ENCODE peak calls at places on chromosomes 1 and 21, in six cellular contexts. J is HepG2, B is A549, M is upper lobe of left lung, K is K562, W is GM12878. Z is an unnamed sample.
A peak's percentile ranks its signal among the peaks of the same experiment; 100 is the strongest.

GRCh38 chr21:33976082-33976979 is 60.7 kb upstream of the ATP5PO start:
- ATAC-seq in J (peak; percentile 75), B (peak; percentile 72), M (no peak), K (peak; percentile 81), W (peak; percentile 71), Z (peak; percentile 71)

GRCh38 chr1:211036701-211037494 is 97.0 kb downstream of the KCNH1 start:
- ATAC-seq in J (peak; percentile 41), B (peak; percentile 100), M (peak; percentile 43), K (peak; percentile 88), W (no peak), Z (no peak)

GRCh38 chr1:818611-819291 is 105.0 kb upstream of the SAMD11 start:
- ATAC-seq in J (no peak), B (no peak), M (no peak), K (peak; percentile 13), W (no peak), Z (peak; percentile 52)

GRCh38 chr1:211377539-211378461 is 51.2 kb downstream of the TRAF5 start:
- ATAC-seq in J (no peak), B (no peak), M (no peak), K (no peak), W (no peak), Z (no peak)

GRCh38 chr21:34632498-34632897 is 17.6 kb upstream of the RCAN1 start:
- ATAC-seq in J (no peak), B (no peak), M (no peak), K (no peak), W (no peak), Z (no peak)

GRCh38 chr1:16072616-16073484 is 601 bp downstream of the FAM131C start:
- ATAC-seq in J (peak; percentile 13), B (no peak), M (no peak), K (peak; percentile 37), W (no peak), Z (no peak)

GRCh38 chr21:32916522-32917099 is 109.1 kb upstream of the OLIG2 start:
- ATAC-seq in J (peak; percentile 87), B (peak; percentile 66), M (no peak), K (peak; percentile 89), W (no peak), Z (no peak)

GRCh38 chr1:81877940-81878339 is 77.2 kb downstream of the ADGRL2 start:
- ATAC-seq in J (no peak), B (no peak), M (no peak), K (no peak), W (no peak), Z (no peak)

GRCh38 chr1:169528214-169529067 is 42.7 kb upstream of the SLC19A2 start:
- ATAC-seq in J (no peak), B (no peak), M (no peak), K (peak; percentile 70), W (peak; percentile 62), Z (no peak)

GRCh38 chr1:88060112-88060673 is 623.9 kb upstream of the PKN2 start:
- ATAC-seq in J (no peak), B (no peak), M (no peak), K (no peak), W (peak; percentile 60), Z (no peak)

GRCh38 chr1:23114424-23115079 is 54.1 kb downstream of the LUZP1 start:
- ATAC-seq in J (no peak), B (no peak), M (no peak), K (peak; percentile 9), W (peak; percentile 59), Z (no peak)

GRCh38 chr21:33924079-33924765 is 8.6 kb upstream of the ATP5PO start:
- ATAC-seq in J (peak; percentile 99), B (peak; percentile 98), M (peak; percentile 93), K (peak; percentile 100), W (peak; percentile 99), Z (peak; percentile 81)

GRCh38 chr1:64516803-64517568 is 47.1 kb downstream of the CACHD1 start:
- ATAC-seq in J (no peak), B (no peak), M (no peak), K (no peak), W (no peak), Z (peak; percentile 41)

GRCh38 chr1:25837253-25837875 is 17.6 kb downstream of the MTFR1L start:
- ATAC-seq in J (peak; percentile 59), B (no peak), M (no peak), K (peak; percentile 67), W (peak; percentile 49), Z (no peak)

GRCh38 chr1:211549092-211549749 is 29.7 kb downstream of the SLC30A1 start:
- ATAC-seq in J (peak; percentile 35), B (no peak), M (no peak), K (peak; percentile 5), W (no peak), Z (peak; percentile 31)

GRCh38 chr1:39617488-39618049 is 21.9 kb downstream of the HEYL start:
- ATAC-seq in J (no peak), B (peak; percentile 8), M (no peak), K (no peak), W (no peak), Z (no peak)

GRCh38 chr1:200867018-200867811 is 5.6 kb upstream of the GPR25 start:
- ATAC-seq in J (no peak), B (peak; percentile 7), M (no peak), K (no peak), W (peak; percentile 9), Z (no peak)

GRCh38 chr1:23914921-23915320 is 1.8 kb upstream of the CNR2 start:
- ATAC-seq in J (no peak), B (no peak), M (no peak), K (no peak), W (no peak), Z (no peak)

GRCh38 chr1:35860680-35861079 is 22.3 kb upstream of the AGO1 start:
- ATAC-seq in J (no peak), B (no peak), M (no peak), K (no peak), W (no peak), Z (no peak)

GRCh38 chr1:202834771-202835547 is 24.2 kb downstream of the PCAT6 start:
- ATAC-seq in J (no peak), B (no peak), M (no peak), K (peak; percentile 56), W (peak; percentile 43), Z (no peak)

GRCh38 chr1:115065021-115065420 is 24.3 kb downstream of the TSPAN2 start:
- ATAC-seq in J (no peak), B (no peak), M (no peak), K (no peak), W (no peak), Z (no peak)

GRCh38 chr1:55282058-55282457 is 66.9 kb upstream of the USP24 start:
- ATAC-seq in J (no peak), B (no peak), M (no peak), K (no peak), W (no peak), Z (no peak)
- TF ChIP-seq EP300 in J (no peak), B (no peak), M (no peak), K (no peak), W (no peak), Z (no peak)

GRCh38 chr21:41555053-41555452 is 47.1 kb upstream of the TMPRSS2 start:
- ATAC-seq in J (no peak), B (no peak), M (no peak), K (no peak), W (no peak), Z (no peak)
- TF ChIP-seq EP300 in J (no peak), B (no peak), M (no peak), K (no peak), W (no peak), Z (no peak)

DNA sequence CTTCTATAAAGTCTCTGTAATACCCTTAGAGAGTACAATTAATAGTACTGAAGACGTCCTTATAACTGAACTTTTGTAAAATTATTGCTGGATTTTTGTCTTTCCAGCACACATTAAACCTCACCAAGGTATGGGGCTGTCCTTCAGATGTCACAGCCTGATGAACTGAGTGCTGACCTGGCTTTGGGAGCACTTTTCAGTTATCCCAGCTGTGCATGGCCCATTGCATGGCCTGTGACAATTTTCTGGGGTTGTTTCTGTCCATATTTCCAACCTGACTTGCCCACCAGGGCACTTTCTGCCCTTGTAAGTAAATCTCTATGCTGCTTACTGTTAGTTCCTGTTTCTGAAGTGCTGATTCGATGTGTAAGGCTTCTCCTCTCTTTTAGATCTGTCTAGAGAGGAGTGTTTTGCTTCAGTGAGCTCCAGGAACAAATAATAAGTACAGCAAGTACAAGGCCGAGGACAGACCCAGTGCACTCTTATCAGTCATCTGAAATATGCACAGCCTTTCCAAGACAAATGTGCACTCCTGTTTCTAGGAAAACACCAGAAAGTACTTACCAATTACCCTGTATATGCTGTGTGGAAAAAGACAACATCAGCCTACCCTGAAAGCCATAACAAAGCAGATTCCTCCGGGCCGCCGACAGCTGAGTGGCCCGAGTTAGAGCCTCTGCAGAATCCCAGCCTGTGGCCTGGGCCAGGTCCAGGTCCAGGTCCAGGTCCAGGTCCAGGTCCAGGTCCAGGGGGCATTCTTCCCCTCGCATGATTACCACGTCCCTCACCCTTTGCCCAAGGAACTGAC is 121.7 kb downstream of the DHRS3 start:
- ATAC-seq in J (peak; percentile 72), B (no peak), M (peak; percentile 72), K (peak; percentile 79), W (no peak), Z (peak; percentile 71)
- TF ChIP-seq EP300 in J (no peak), B (no peak), M (peak; percentile 54), K (peak; percentile 56), W (no peak), Z (no peak)

GRCh38 chr1:9612162-9612845 is 23.6 kb downstream of the TMEM201 start:
- ATAC-seq in J (no peak), B (no peak), M (no peak), K (no peak), W (no peak), Z (no peak)
- TF ChIP-seq EP300 in J (no peak), B (no peak), M (no peak), K (no peak), W (no peak), Z (no peak)

Z was measured in gastroesophageal sphincter.